ENCODE peak calls at places on chromosomes 2 and 18, in seven cellular contexts. I, X, D, E, U, L and T are unnamed samples.

GRCh38 chr2:217258170-217258569 is 398.3 kb upstream of the TNP1 start:
- DNase-seq in I (no peak), X (no peak), D (no peak), E (no peak), U (no peak), L (no peak), T (no peak)

GRCh38 chr2:85058619-85058941 is 74.6 kb upstream of the TCF7L1 start:
- DNase-seq in I (no peak), X (no peak), D (no peak), E (no peak), U (no peak), L (no peak), T (no peak)

GRCh38 chr2:67777010-67777409 is 285.8 kb downstream of the C1D start:
- DNase-seq in I (no peak), X (no peak), D (no peak), E (no peak), U (no peak), L (no peak), T (no peak)

GRCh38 chr2:227889336-227889735 is 17.9 kb downstream of the DAW1 start:
- DNase-seq in I (no peak), X (no peak), D (no peak), E (no peak), U (no peak), L (no peak), T (no peak)

GRCh38 chr18:56139792-56140254 is 498.6 kb downstream of the TXNL1 start:
- DNase-seq in I (no peak), X (peak), D (no peak), E (no peak), U (no peak), L (no peak), T (no peak)

GRCh38 chr2:105681927-105682326 is 62.8 kb upstream of the NCK2 start:
- DNase-seq in I (no peak), X (no peak), D (no peak), E (no peak), U (no peak), L (peak), T (no peak)

GRCh38 chr2:43196773-43197567 is 29.4 kb downstream of the ZFP36L2 start:
- DNase-seq in I (no peak), X (no peak), D (no peak), E (no peak), U (no peak), L (no peak), T (no peak)

GRCh38 chr2:237361194-237361986 is 52.6 kb downstream of the COL6A3 start:
- DNase-seq in I (no peak), X (no peak), D (no peak), E (no peak), U (no peak), L (no peak), T (no peak)

GRCh38 chr18:49708674-49709580 is 104.4 kb downstream of the ACAA2 start:
- DNase-seq in I (no peak), X (no peak), D (no peak), E (no peak), U (no peak), L (no peak), T (no peak)

GRCh38 chr2:69768217-69768616 is 26.3 kb downstream of the ANXA4 start:
- DNase-seq in I (no peak), X (no peak), D (no peak), E (no peak), U (no peak), L (no peak), T (no peak)

GRCh38 chr2:105744091-105744908 is 412 bp upstream of the NCK2 start:
- DNase-seq in I (peak), X (no peak), D (peak), E (no peak), U (no peak), L (peak), T (peak)

GRCh38 chr2:42095923-42096408 is 48.1 kb downstream of the PKDCC start:
- DNase-seq in I (peak), X (peak), D (peak), E (no peak), U (peak), L (peak), T (peak)